ENCODE peak calls at places on chromosomes 3 and 15, in four cellular contexts. W, D, H and J are unnamed samples.

GRCh38 chr3:45830121-45830520 is 11.8 kb downstream of the LZTFL1 start:
- DNase-seq in W (no peak), D (no peak), H (no peak), J (no peak)

GRCh38 chr15:74376825-74377581 is 9.6 kb upstream of the CYP11A1 start:
- DNase-seq in W (no peak), D (no peak), H (no peak), J (peak; percentile 8)

GRCh38 chr3:153621988-153622387 is 460.0 kb downstream of the RAP2B start:
- DNase-seq in W (no peak), D (no peak), H (peak; percentile 34), J (no peak)

GRCh38 chr3:171260899-171261298 is 199.3 kb downstream of the TNIK start:
- DNase-seq in W (no peak), D (no peak), H (no peak), J (no peak)

GRCh38 chr3:138829097-138829496 is 5.6 kb downstream of the PIK3CB start:
- DNase-seq in W (no peak), D (no peak), H (no peak), J (no peak)

GRCh38 chr3:32414527-32415202 is 23.0 kb downstream of the CMTM7 start:
- DNase-seq in W (no peak), D (no peak), H (no peak), J (no peak)

GRCh38 chr15:99132122-99132521 is 27.2 kb downstream of the SYNM start:
- DNase-seq in W (no peak), D (no peak), H (no peak), J (no peak)

GRCh38 chr3:37907906-37908305 is 46.2 kb downstream of the CTDSPL start:
- DNase-seq in W (no peak), D (peak; percentile 95), H (peak; percentile 84), J (no peak)

GRCh38 chr15:39934415-39935044 is 615 bp downstream of the EIF2AK4 start:
- DNase-seq in W (peak; percentile 32), D (peak; percentile 9), H (no peak), J (no peak)

GRCh38 chr3:128859573-128860154 is 19.8 kb upstream of the ACAD9 start:
- DNase-seq in W (peak; percentile 48), D (no peak), H (no peak), J (no peak)

GRCh38 chr3:28922376-28922775 is 358.5 kb upstream of the RBMS3 start:
- DNase-seq in W (no peak), D (no peak), H (no peak), J (no peak)

GRCh38 chr3:96756516-96756915 is 57.9 kb upstream of the EPHA6 start:
- DNase-seq in W (no peak), D (peak; percentile 18), H (no peak), J (no peak)

GRCh38 chr3:44958406-44958805 is 17.6 kb downstream of the ZDHHC3 start:
- DNase-seq in W (no peak), D (no peak), H (no peak), J (no peak)

GRCh38 chr15:93217343-93217742 is 128.3 kb upstream of the RGMA start:
- DNase-seq in W (no peak), D (no peak), H (no peak), J (no peak)

GRCh38 chr3:167380004-167380689 is at the start of gene ZBBX:
- DNase-seq in W (peak; percentile 71), D (peak; percentile 70), H (peak; percentile 51), J (peak; percentile 95)

GRCh38 chr3:139216958-139217357 is 126.9 kb upstream of the MRPS22 start:
- DNase-seq in W (no peak), D (no peak), H (no peak), J (no peak)

GRCh38 chr3:197000211-197000610 is 29.4 kb downstream of the MELTF start:
- DNase-seq in W (no peak), D (no peak), H (no peak), J (no peak)

GRCh38 chr3:16277471-16277870 is 12.5 kb downstream of the OXNAD1 start:
- DNase-seq in W (no peak), D (no peak), H (no peak), J (no peak)

GRCh38 chr3:73521936-73522335 is 102.8 kb downstream of the PDZRN3 start:
- DNase-seq in W (no peak), D (no peak), H (no peak), J (no peak)

GRCh38 chr3:187954486-187955075 is 199.4 kb upstream of the LPP start:
- DNase-seq in W (no peak), D (no peak), H (no peak), J (no peak)

GRCh38 chr3:147963711-147964110 is 554.5 kb downstream of the ZIC1 start:
- DNase-seq in W (no peak), D (no peak), H (no peak), J (no peak)

GRCh38 chr15:48577495-48577894 is 68.0 kb downstream of the FBN1 start:
- DNase-seq in W (no peak), D (no peak), H (no peak), J (no peak)

GRCh38 chr15:38768970-38769369 is 204.4 kb upstream of the RASGRP1 start:
- DNase-seq in W (peak; percentile 12), D (no peak), H (no peak), J (peak; percentile 37)

GRCh38 chr3:123385072-123385471 is 63.8 kb downstream of the ADCY5 start:
- DNase-seq in W (no peak), D (no peak), H (no peak), J (no peak)

GRCh38 chr3:23704316-23704715 is 101.4 kb upstream of the UBE2E1 start:
- DNase-seq in W (no peak), D (no peak), H (no peak), J (no peak)

GRCh38 chr3:15319575-15319974 is 12.8 kb downstream of the SH3BP5 start:
- DNase-seq in W (no peak), D (no peak), H (no peak), J (no peak)

GRCh38 chr3:46978985-46979944 is at the start of gene NBEAL2:
- DNase-seq in W (peak; percentile 98), D (peak; percentile 88), H (peak; percentile 75), J (peak; percentile 93)

GRCh38 chr3:153162513-153163348 is 705 bp downstream of the RAP2B start:
- DNase-seq in W (peak; percentile 62), D (no peak), H (no peak), J (peak; percentile 35)

GRCh38 chr3:194598771-194599557 is 34.3 kb downstream of the TMEM44 start:
- DNase-seq in W (no peak), D (no peak), H (no peak), J (no peak)

GRCh38 chr3:13288732-13289718 is 131.1 kb downstream of the NUP210 start:
- DNase-seq in W (no peak), D (no peak), H (no peak), J (no peak)

GRCh38 chr3:122107171-122107570 is 52.0 kb downstream of the CD86 start:
- DNase-seq in W (no peak), D (no peak), H (no peak), J (no peak)

GRCh38 chr3:122112754-122113153 is 57.6 kb downstream of the CD86 start:
- DNase-seq in W (no peak), D (no peak), H (no peak), J (no peak)

GRCh38 chr3:122111974-122112373 is 56.8 kb downstream of the CD86 start:
- DNase-seq in W (no peak), D (no peak), H (no peak), J (no peak)
- TF ChIP-seq SP1 in W (no peak), D (no peak), H (no peak), J (no peak)

GRCh38 chr15:66961901-66962300 is 103.5 kb upstream of the SMAD3 start:
- DNase-seq in W (no peak), D (no peak), H (no peak), J (no peak)

GRCh38 chr15:66962522-66962921 is 102.9 kb upstream of the SMAD3 start:
- DNase-seq in W (no peak), D (no peak), H (no peak), J (no peak)

GRCh38 chr15:66960519-66960918 is 104.9 kb upstream of the SMAD3 start:
- DNase-seq in W (no peak), D (no peak), H (no peak), J (no peak)

GRCh38 chr15:66963084-66963483 is 102.3 kb upstream of the SMAD3 start:
- DNase-seq in W (no peak), D (no peak), H (no peak), J (no peak)

DNA sequence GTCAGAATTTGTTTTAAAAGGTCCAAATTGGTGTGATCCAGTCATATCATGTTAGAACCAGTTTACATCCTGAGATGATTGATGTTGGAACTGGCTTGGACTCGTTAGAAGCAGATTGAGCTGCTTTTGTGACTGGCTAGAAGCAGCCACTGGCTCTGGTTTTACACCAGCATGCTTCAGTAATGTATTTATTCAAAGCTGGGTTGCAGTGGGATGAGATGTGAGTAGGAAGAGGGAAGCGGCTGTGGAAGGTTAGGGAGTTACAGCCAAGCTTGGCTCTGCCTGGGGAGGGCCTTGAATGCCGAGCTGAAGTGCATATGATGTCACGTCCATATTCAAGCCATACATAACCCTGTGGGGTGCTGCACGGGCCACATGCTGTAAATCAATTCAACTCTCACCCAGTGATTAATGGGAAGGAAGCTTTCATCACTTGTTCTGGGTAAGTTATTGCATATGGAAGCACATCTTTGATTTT is 104.0 kb upstream of the SMAD3 start:
- DNase-seq in W (peak; percentile 16), D (no peak), H (no peak), J (no peak)
- TF ChIP-seq CREM in W (no peak), D (no peak), H (no peak), J (no peak)

GRCh38 chr3:105860649-105861048 is 8.2 kb downstream of the CBLB start:
- DNase-seq in W (no peak), D (no peak), H (no peak), J (no peak)

GRCh38 chr3:105856605-105857004 is 12.2 kb downstream of the CBLB start:
- DNase-seq in W (no peak), D (no peak), H (no peak), J (no peak)

GRCh38 chr3:105853801-105854432 is 14.9 kb downstream of the CBLB start:
- DNase-seq in W (no peak), D (no peak), H (peak; percentile 54), J (no peak)

GRCh38 chr3:105862217-105862616 is 6.6 kb downstream of the CBLB start:
- DNase-seq in W (no peak), D (no peak), H (peak; percentile 69), J (no peak)

GRCh38 chr3:105857963-105858362 is 10.8 kb downstream of the CBLB start:
- DNase-seq in W (no peak), D (no peak), H (no peak), J (no peak)
- TF ChIP-seq SP1 in W (no peak), D (no peak), H (no peak), J (no peak)

GRCh38 chr3:157148123-157148889 is 11.6 kb downstream of the CCNL1 start:
- DNase-seq in W (no peak), D (no peak), H (no peak), J (no peak)

GRCh38 chr3:157142315-157142714 is 17.6 kb downstream of the CCNL1 start:
- DNase-seq in W (no peak), D (no peak), H (no peak), J (no peak)

GRCh38 chr3:157147099-157147803 is 12.7 kb downstream of the CCNL1 start:
- DNase-seq in W (no peak), D (no peak), H (no peak), J (no peak)

GRCh38 chr3:157146664-157147082 is 13.3 kb downstream of the CCNL1 start:
- DNase-seq in W (no peak), D (no peak), H (no peak), J (no peak)

DNA sequence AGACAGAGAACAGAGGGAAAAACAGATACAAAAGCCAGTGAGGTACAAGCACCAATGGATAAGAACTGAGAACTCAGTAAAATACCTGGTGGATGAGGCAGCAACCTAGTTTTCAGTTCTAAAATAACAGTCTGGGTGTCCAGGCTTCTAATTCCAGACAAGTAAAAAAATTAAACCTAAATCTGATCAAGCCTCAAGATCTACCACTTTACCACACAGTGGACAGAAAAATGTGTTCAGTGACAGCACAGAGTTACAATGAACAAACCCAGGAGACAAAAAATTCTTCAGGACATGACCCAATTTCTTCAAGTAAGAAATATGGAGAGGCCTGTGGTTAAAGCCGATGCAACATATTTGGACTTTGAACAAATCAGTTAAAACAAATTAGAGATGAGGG is 14.4 kb downstream of the CCNL1 start:
- DNase-seq in W (no peak), D (no peak), H (no peak), J (no peak)
- TF ChIP-seq CREM in W (no peak), D (no peak), H (no peak), J (no peak)